ENCODE peak calls at places on chromosomes 4 and X, in five cellular contexts. One of them, this sample, is unnamed.

GRCh38 chrX:118961866-118962560 is 12.4 kb upstream of the LONRF3 start:
- DNase-seq in HFF-Myc: no peak
- DNase-seq in erythroblast: no peak
- DNase-seq in Right ventricle myocardium superior: no peak
- DNase-seq in BJ: no peak
- DNase-seq in this sample: no peak

GRCh38 chrX:151870603-151871002 is 42.1 kb upstream of the MAGEA4 start:
- DNase-seq in HFF-Myc: peak
- DNase-seq in erythroblast: no peak
- DNase-seq in Right ventricle myocardium superior: no peak
- DNase-seq in BJ: peak
- DNase-seq in this sample: peak

GRCh38 chr4:134935320-134935719 is 733.7 kb upstream of the PABPC4L start:
- DNase-seq in HFF-Myc: no peak
- DNase-seq in erythroblast: peak
- DNase-seq in Right ventricle myocardium superior: no peak
- DNase-seq in BJ: no peak
- DNase-seq in this sample: no peak

GRCh38 chr4:2598661-2599654 is 62.5 kb downstream of the FAM193A start:
- DNase-seq in HFF-Myc: no peak
- DNase-seq in erythroblast: peak
- DNase-seq in Right ventricle myocardium superior: no peak
- DNase-seq in BJ: no peak
- DNase-seq in this sample: no peak

GRCh38 chrX:21959362-21960051 is 19.0 kb downstream of the SMS start:
- DNase-seq in HFF-Myc: no peak
- DNase-seq in erythroblast: no peak
- DNase-seq in Right ventricle myocardium superior: no peak
- DNase-seq in BJ: no peak
- DNase-seq in this sample: no peak

GRCh38 chr4:188417181-188417580 is 277.9 kb downstream of the TRIML1 start:
- DNase-seq in HFF-Myc: no peak
- DNase-seq in erythroblast: no peak
- DNase-seq in Right ventricle myocardium superior: no peak
- DNase-seq in BJ: no peak
- DNase-seq in this sample: no peak

GRCh38 chr4:23728393-23728792 is 161.5 kb downstream of the PPARGC1A start:
- DNase-seq in HFF-Myc: peak
- DNase-seq in erythroblast: no peak
- DNase-seq in Right ventricle myocardium superior: no peak
- DNase-seq in BJ: peak
- DNase-seq in this sample: peak

GRCh38 chr4:60562353-60562752 is 637.8 kb upstream of the ADGRL3 start:
- DNase-seq in HFF-Myc: no peak
- DNase-seq in erythroblast: no peak
- DNase-seq in Right ventricle myocardium superior: no peak
- DNase-seq in BJ: no peak
- DNase-seq in this sample: no peak

GRCh38 chr4:51930557-51930956 is 87.6 kb downstream of the DCUN1D4 start:
- DNase-seq in HFF-Myc: no peak
- DNase-seq in erythroblast: no peak
- DNase-seq in Right ventricle myocardium superior: no peak
- DNase-seq in BJ: no peak
- DNase-seq in this sample: no peak

GRCh38 chr4:151561551-151562256 is 152.7 kb downstream of the FHIP1A start:
- DNase-seq in HFF-Myc: no peak
- DNase-seq in erythroblast: no peak
- DNase-seq in Right ventricle myocardium superior: no peak
- DNase-seq in BJ: peak
- DNase-seq in this sample: no peak

GRCh38 chr4:88963817-88964216 is 93.2 kb downstream of the FAM13A start:
- DNase-seq in HFF-Myc: no peak
- DNase-seq in erythroblast: peak
- DNase-seq in Right ventricle myocardium superior: no peak
- DNase-seq in BJ: no peak
- DNase-seq in this sample: no peak